ENCODE peak calls at places on chromosomes 2 and 18, in four cellular contexts. One of them, this sample, is unnamed.

GRCh38 chr2:214128040-214128439 is 282.8 kb upstream of the VWC2L start:
- DNase-seq in heart left ventricle: no peak
- DNase-seq in endodermal cell: no peak
- DNase-seq in psoas muscle: no peak
- DNase-seq in this sample: no peak

GRCh38 chr2:47653909-47654789 is 128.8 kb upstream of the MSH6 start:
- DNase-seq in heart left ventricle: no peak
- DNase-seq in psoas muscle: no peak
- DNase-seq in endodermal cell: peak; percentile 84
- DNase-seq in this sample: peak; percentile 51

GRCh38 chr18:49127606-49128190 is 176.9 kb upstream of the SMAD7 start:
- DNase-seq in psoas muscle: no peak
- DNase-seq in heart left ventricle: no peak
- DNase-seq in endodermal cell: no peak
- DNase-seq in this sample: no peak

GRCh38 chr2:20181761-20182160 is 43.2 kb downstream of the SDC1 start:
- DNase-seq in psoas muscle: no peak
- DNase-seq in heart left ventricle: no peak
- DNase-seq in endodermal cell: no peak
- DNase-seq in this sample: no peak

GRCh38 chr18:33472554-33472953 is 32.0 kb upstream of the CCDC178 start:
- DNase-seq in heart left ventricle: no peak
- DNase-seq in psoas muscle: no peak
- DNase-seq in endodermal cell: no peak
- DNase-seq in this sample: no peak

GRCh38 chr2:196601430-196602306 is 37.8 kb upstream of the CCDC150 start:
- DNase-seq in heart left ventricle: peak; percentile 75
- DNase-seq in psoas muscle: peak; percentile 46
- DNase-seq in endodermal cell: peak; percentile 47
- DNase-seq in this sample: peak; percentile 81

GRCh38 chr2:126886906-126887280 is 11.8 kb upstream of the TEX51 start:
- DNase-seq in endodermal cell: no peak
- DNase-seq in psoas muscle: no peak
- DNase-seq in heart left ventricle: no peak
- DNase-seq in this sample: no peak

GRCh38 chr2:126634273-126634861 is 21.6 kb upstream of the GYPC start:
- DNase-seq in endodermal cell: peak; percentile 76
- DNase-seq in heart left ventricle: no peak
- DNase-seq in psoas muscle: no peak
- DNase-seq in this sample: no peak

GRCh38 chr2:212249451-212249850 is 289.2 kb downstream of the ERBB4 start:
- DNase-seq in psoas muscle: no peak
- DNase-seq in heart left ventricle: no peak
- DNase-seq in endodermal cell: no peak
- DNase-seq in this sample: no peak

GRCh38 chr2:88600038-88600465 is 27.2 kb downstream of the EIF2AK3 start:
- DNase-seq in endodermal cell: peak; percentile 68
- DNase-seq in heart left ventricle: peak; percentile 48
- DNase-seq in psoas muscle: no peak
- DNase-seq in this sample: peak; percentile 94

GRCh38 chr2:159818940-159819339 is 20.9 kb upstream of the CD302 start:
- DNase-seq in endodermal cell: no peak
- DNase-seq in psoas muscle: no peak
- DNase-seq in heart left ventricle: no peak
- DNase-seq in this sample: no peak

GRCh38 chr18:14971461-14972185 is 223.7 kb downstream of the ANKRD30B start:
- DNase-seq in heart left ventricle: no peak
- DNase-seq in endodermal cell: no peak
- DNase-seq in psoas muscle: no peak
- DNase-seq in this sample: peak; percentile 10

GRCh38 chr2:186532891-186533290 is 46.8 kb downstream of the ZC3H15 start:
- DNase-seq in heart left ventricle: no peak
- DNase-seq in psoas muscle: no peak
- DNase-seq in endodermal cell: no peak
- DNase-seq in this sample: no peak

GRCh38 chr2:199581504-199581903 is 123.8 kb upstream of the SATB2 start:
- DNase-seq in psoas muscle: no peak
- DNase-seq in heart left ventricle: no peak
- DNase-seq in endodermal cell: no peak
- DNase-seq in this sample: no peak

GRCh38 chr2:48633143-48633542 is 15.5 kb downstream of the GTF2A1L start:
- DNase-seq in psoas muscle: no peak
- DNase-seq in endodermal cell: no peak
- DNase-seq in heart left ventricle: no peak
- DNase-seq in this sample: no peak

GRCh38 chr2:84649487-84650142 is 133.3 kb downstream of the DNAH6 start:
- DNase-seq in endodermal cell: no peak
- DNase-seq in psoas muscle: no peak
- DNase-seq in heart left ventricle: no peak
- DNase-seq in this sample: no peak

GRCh38 chr2:112166801-112167499 is 28.8 kb downstream of the FBLN7 start:
- DNase-seq in endodermal cell: no peak
- DNase-seq in heart left ventricle: no peak
- DNase-seq in psoas muscle: no peak
- DNase-seq in this sample: no peak

GRCh38 chr2:47056374-47056773 is 98.7 kb downstream of the STPG4 start:
- DNase-seq in psoas muscle: no peak
- DNase-seq in endodermal cell: no peak
- DNase-seq in heart left ventricle: no peak
- DNase-seq in this sample: no peak

GRCh38 chr2:84482588-84482987 is 23.5 kb upstream of the SUCLG1 start:
- DNase-seq in psoas muscle: no peak
- DNase-seq in heart left ventricle: no peak
- DNase-seq in endodermal cell: no peak
- DNase-seq in this sample: no peak

GRCh38 chr18:44584900-44585299 is 95.8 kb upstream of the SETBP1 start:
- DNase-seq in endodermal cell: no peak
- DNase-seq in psoas muscle: no peak
- DNase-seq in heart left ventricle: no peak
- DNase-seq in this sample: no peak

GRCh38 chr18:32437080-32437834 is 33.4 kb downstream of the GAREM1 start:
- DNase-seq in psoas muscle: no peak
- DNase-seq in endodermal cell: no peak
- DNase-seq in heart left ventricle: no peak
- DNase-seq in this sample: no peak

GRCh38 chr18:74230922-74231714 is 60.6 kb downstream of the CYB5A start:
- DNase-seq in endodermal cell: no peak
- DNase-seq in psoas muscle: no peak
- DNase-seq in heart left ventricle: no peak
- DNase-seq in this sample: no peak

GRCh38 chr2:203340791-203341487 is 12.7 kb downstream of the ABI2 start:
- DNase-seq in heart left ventricle: no peak
- DNase-seq in endodermal cell: no peak
- DNase-seq in psoas muscle: no peak
- DNase-seq in this sample: no peak

GRCh38 chr18:75551071-75551470 is 123.6 kb upstream of the SMIM21 start:
- DNase-seq in heart left ventricle: no peak
- DNase-seq in endodermal cell: no peak
- DNase-seq in psoas muscle: no peak
- DNase-seq in this sample: peak; percentile 28

GRCh38 chr2:110716959-110717645 is 15.3 kb upstream of the ACOXL start:
- DNase-seq in psoas muscle: no peak
- DNase-seq in endodermal cell: no peak
- DNase-seq in heart left ventricle: no peak
- DNase-seq in this sample: no peak

GRCh38 chr18:79465392-79465991 is 69.8 kb downstream of the NFATC1 start:
- DNase-seq in psoas muscle: no peak
- DNase-seq in heart left ventricle: peak; percentile 41
- DNase-seq in endodermal cell: peak; percentile 81
- DNase-seq in this sample: peak; percentile 83

GRCh38 chr2:85255813-85256581 is 71.8 kb downstream of the TGOLN2 start:
- DNase-seq in heart left ventricle: no peak
- DNase-seq in psoas muscle: no peak
- DNase-seq in endodermal cell: peak; percentile 94
- DNase-seq in this sample: peak; percentile 83

GRCh38 chr2:214103199-214104001 is 307.5 kb upstream of the VWC2L start:
- DNase-seq in endodermal cell: no peak
- DNase-seq in psoas muscle: no peak
- DNase-seq in heart left ventricle: no peak
- DNase-seq in this sample: no peak

GRCh38 chr2:223314831-223315230 is 262.8 kb downstream of the KCNE4 start:
- DNase-seq in endodermal cell: no peak
- DNase-seq in psoas muscle: no peak
- DNase-seq in heart left ventricle: no peak
- DNase-seq in this sample: no peak

GRCh38 chr2:8582191-8582849 is 99.5 kb upstream of the ID2 start:
- DNase-seq in psoas muscle: no peak
- DNase-seq in heart left ventricle: no peak
- DNase-seq in endodermal cell: no peak
- DNase-seq in this sample: no peak

GRCh38 chr18:42131044-42131939 is 176.3 kb downstream of the PIK3C3 start:
- DNase-seq in psoas muscle: no peak
- DNase-seq in endodermal cell: no peak
- DNase-seq in heart left ventricle: no peak
- DNase-seq in this sample: peak; percentile 31

GRCh38 chr18:20971886-20972267 is 139.7 kb downstream of the ROCK1 start:
- DNase-seq in endodermal cell: no peak
- DNase-seq in psoas muscle: no peak
- DNase-seq in heart left ventricle: no peak
- DNase-seq in this sample: no peak

GRCh38 chr2:11625671-11626070 is 44.3 kb downstream of the NTSR2 start:
- DNase-seq in psoas muscle: no peak
- DNase-seq in endodermal cell: no peak
- DNase-seq in heart left ventricle: no peak
- DNase-seq in this sample: no peak

GRCh38 chr2:36615214-36615613 is 17.2 kb upstream of the FEZ2 start:
- DNase-seq in psoas muscle: no peak
- DNase-seq in endodermal cell: peak; percentile 56
- DNase-seq in heart left ventricle: no peak
- DNase-seq in this sample: no peak

GRCh38 chr2:67824196-67824595 is 238.6 kb downstream of the C1D start:
- DNase-seq in psoas muscle: no peak
- DNase-seq in heart left ventricle: no peak
- DNase-seq in endodermal cell: no peak
- DNase-seq in this sample: no peak

GRCh38 chr2:75294362-75294761 is 95.0 kb upstream of the TACR1 start:
- DNase-seq in psoas muscle: no peak
- DNase-seq in endodermal cell: no peak
- DNase-seq in heart left ventricle: no peak
- DNase-seq in this sample: no peak

GRCh38 chr2:12816379-12817306 is 99.9 kb downstream of the TRIB2 start:
- DNase-seq in endodermal cell: no peak
- DNase-seq in psoas muscle: no peak
- DNase-seq in heart left ventricle: no peak
- DNase-seq in this sample: no peak

GRCh38 chr2:202019689-202020450 is 13.8 kb upstream of the FZD7 start:
- DNase-seq in endodermal cell: peak; percentile 91
- DNase-seq in heart left ventricle: peak; percentile 32
- DNase-seq in psoas muscle: peak; percentile 35
- DNase-seq in this sample: no peak

GRCh38 chr2:215415820-215416613 is 19.9 kb downstream of the FN1 start:
- DNase-seq in endodermal cell: no peak
- DNase-seq in psoas muscle: no peak
- DNase-seq in heart left ventricle: no peak
- DNase-seq in this sample: no peak

GRCh38 chr2:215416656-215417055 is 19.2 kb downstream of the FN1 start:
- DNase-seq in psoas muscle: no peak
- DNase-seq in heart left ventricle: no peak
- DNase-seq in endodermal cell: no peak
- DNase-seq in this sample: no peak

GRCh38 chr2:215418064-215418963 is 17.6 kb downstream of the FN1 start:
- DNase-seq in endodermal cell: no peak
- DNase-seq in heart left ventricle: no peak
- DNase-seq in psoas muscle: no peak
- DNase-seq in this sample: no peak

GRCh38 chr2:215419113-215419512 is 16.8 kb downstream of the FN1 start:
- DNase-seq in heart left ventricle: no peak
- DNase-seq in endodermal cell: no peak
- DNase-seq in psoas muscle: no peak
- DNase-seq in this sample: no peak

DNA sequence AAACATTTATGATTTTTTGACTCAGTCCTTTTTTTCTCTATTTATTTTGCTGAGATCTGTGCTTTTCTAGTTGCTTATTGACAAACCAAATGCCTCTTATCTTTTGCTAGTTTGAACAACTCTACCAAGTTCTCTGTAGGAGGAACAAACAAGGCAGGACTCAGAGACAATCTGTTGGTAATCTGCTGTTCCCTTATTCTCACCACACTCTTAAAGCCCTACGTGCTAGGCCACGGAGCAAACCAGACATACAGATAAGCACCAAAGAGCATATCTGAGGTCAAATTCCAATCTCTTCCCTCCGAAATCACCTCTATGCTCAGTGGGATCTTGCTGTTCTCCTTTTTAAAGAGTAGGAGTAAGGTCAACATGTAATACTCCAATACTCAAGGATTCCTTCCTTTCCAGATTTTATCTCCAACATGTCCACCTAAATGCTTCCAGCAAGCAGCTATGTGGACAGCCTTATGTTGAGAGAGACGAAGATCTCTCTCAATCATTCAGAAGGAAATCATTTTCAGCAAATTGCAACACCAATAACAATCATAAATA is 18.4 kb downstream of the FN1 start:
- DNase-seq in heart left ventricle: no peak
- DNase-seq in psoas muscle: no peak
- DNase-seq in endodermal cell: no peak
- DNase-seq in this sample: no peak
- H3K4me1 ChIP-seq in heart left ventricle: peaks cover 10% of the 10 kb centered on the region
- H3K4me1 ChIP-seq in psoas muscle: no peaks in the 10 kb centered on the region
- H3K4me1 ChIP-seq in endodermal cell: peaks cover 44% of the 10 kb centered on the region
- H3K4me1 ChIP-seq in this sample: no peaks in the 10 kb centered on the region

GRCh38 chr18:78420116-78420515 is 559.5 kb upstream of the SALL3 start:
- DNase-seq in heart left ventricle: no peak
- DNase-seq in psoas muscle: no peak
- DNase-seq in endodermal cell: no peak
- DNase-seq in this sample: no peak
- H3K9me3 ChIP-seq in heart left ventricle: no peaks in the 10 kb centered on the region
- H3K9me3 ChIP-seq in psoas muscle: no peaks in the 10 kb centered on the region
- H3K9me3 ChIP-seq in endodermal cell: no peaks in the 10 kb centered on the region
- H3K9me3 ChIP-seq in this sample: no peaks in the 10 kb centered on the region

DNA sequence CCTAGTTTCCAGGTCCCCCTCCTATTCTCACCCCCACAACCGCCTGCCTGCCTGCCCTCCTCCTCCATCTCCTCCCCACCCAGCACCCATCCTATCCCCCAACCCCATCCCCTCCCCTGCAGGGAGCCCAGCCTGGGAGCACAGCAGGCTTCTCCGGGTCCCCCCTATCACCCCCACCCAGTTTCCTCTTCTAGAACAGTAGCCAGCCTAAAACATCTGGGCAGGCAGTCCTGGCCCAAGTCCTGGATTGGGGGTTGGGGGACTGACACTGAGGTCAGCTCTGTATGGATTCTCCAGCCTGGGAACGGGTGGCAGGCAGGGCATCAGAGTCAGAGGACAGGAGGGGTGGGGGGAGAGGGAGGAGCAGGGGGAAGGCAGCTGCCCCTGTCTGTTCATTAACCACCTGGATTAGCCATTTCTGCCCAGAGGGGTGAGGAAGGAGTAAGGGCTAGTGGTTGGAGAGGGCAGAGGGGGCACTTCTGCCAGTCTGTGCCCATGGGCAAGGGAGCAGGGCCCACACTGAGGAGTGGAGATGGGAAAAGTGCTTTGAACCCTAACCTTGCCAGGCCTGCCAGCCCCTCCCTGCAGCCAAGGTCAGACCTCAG is 60.0 kb downstream of the TNS1 start:
- DNase-seq in endodermal cell: no peak
- DNase-seq in psoas muscle: peak; percentile 15
- DNase-seq in heart left ventricle: peak; percentile 44
- DNase-seq in this sample: peak; percentile 17
- H3K4me3 ChIP-seq in endodermal cell: no peak overlapping the region
- H3K4me3 ChIP-seq in psoas muscle: peak overlapping the region; percentile 75
- H3K4me3 ChIP-seq in heart left ventricle: peak overlapping the region; percentile 84
- H3K4me3 ChIP-seq in this sample: no peak overlapping the region

GRCh38 chr2:105764059-105764458 is 19.3 kb downstream of the NCK2 start:
- DNase-seq in psoas muscle: no peak
- DNase-seq in heart left ventricle: no peak
- DNase-seq in endodermal cell: no peak
- DNase-seq in this sample: no peak
- H3K4me1 ChIP-seq in psoas muscle: peaks cover 35% of the 10 kb centered on the region
- H3K4me1 ChIP-seq in heart left ventricle: peaks cover 37% of the 10 kb centered on the region
- H3K4me1 ChIP-seq in endodermal cell: no peaks in the 10 kb centered on the region
- H3K4me1 ChIP-seq in this sample: no peaks in the 10 kb centered on the region

This sample was measured in SJCRH30.